ENCODE peak calls at places on chromosomes 16 and 17, in ten cellular contexts. One of them, this sample, is unnamed.
A peak's percentile ranks its signal among the peaks of the same experiment; 100 is the strongest.

GRCh38 chr17:39143552-39144093 is 7.8 kb downstream of the PLXDC1 start:
- DNase-seq in dorsolateral prefrontal cortex: no peak
- DNase-seq in activated gamma-delta T cell: no peak
- DNase-seq in AG09309: no peak
- DNase-seq in stimulated activated CD4-positive, alpha-beta T cell treated with anti-CD3 and anti-CD28 coated beads, TNF-alpha, amount 100 ng/mL, for 1 hour: no peak
- DNase-seq in cardiac muscle cell: no peak
- DNase-seq in GM13977: no peak
- DNase-seq in HT1080: no peak
- DNase-seq in stimulated activated CD8-positive, alpha-beta memory T cell treated with anti-CD3 and anti-CD28 coated beads, Interleukin-4, amount 100 ng/mL, for 24 hours: no peak
- DNase-seq in AG04449: no peak
- DNase-seq in this sample: peak; percentile 80

GRCh38 chr17:16932156-16932555 is 39.8 kb downstream of the TNFRSF13B start:
- DNase-seq in GM13977: no peak
- DNase-seq in dorsolateral prefrontal cortex: no peak
- DNase-seq in stimulated activated CD4-positive, alpha-beta T cell treated with anti-CD3 and anti-CD28 coated beads, TNF-alpha, amount 100 ng/mL, for 1 hour: no peak
- DNase-seq in stimulated activated CD8-positive, alpha-beta memory T cell treated with anti-CD3 and anti-CD28 coated beads, Interleukin-4, amount 100 ng/mL, for 24 hours: no peak
- DNase-seq in HT1080: no peak
- DNase-seq in cardiac muscle cell: peak; percentile 16
- DNase-seq in AG09309: no peak
- DNase-seq in activated gamma-delta T cell: no peak
- DNase-seq in AG04449: no peak
- DNase-seq in this sample: no peak

GRCh38 chr17:73191443-73192218 is 1.2 kb upstream of the COG1 start:
- DNase-seq in HT1080: peak; percentile 74
- DNase-seq in cardiac muscle cell: peak; percentile 73
- DNase-seq in dorsolateral prefrontal cortex: peak; percentile 79
- DNase-seq in AG09309: no peak
- DNase-seq in GM13977: peak; percentile 86
- DNase-seq in AG04449: no peak
- DNase-seq in stimulated activated CD4-positive, alpha-beta T cell treated with anti-CD3 and anti-CD28 coated beads, TNF-alpha, amount 100 ng/mL, for 1 hour: peak; percentile 31
- DNase-seq in stimulated activated CD8-positive, alpha-beta memory T cell treated with anti-CD3 and anti-CD28 coated beads, Interleukin-4, amount 100 ng/mL, for 24 hours: peak; percentile 49
- DNase-seq in activated gamma-delta T cell: no peak
- DNase-seq in this sample: peak; percentile 67

GRCh38 chr16:9817586-9817985 is 364.6 kb downstream of the GRIN2A start:
- DNase-seq in cardiac muscle cell: no peak
- DNase-seq in dorsolateral prefrontal cortex: peak; percentile 51
- DNase-seq in AG09309: no peak
- DNase-seq in GM13977: no peak
- DNase-seq in activated gamma-delta T cell: no peak
- DNase-seq in HT1080: no peak
- DNase-seq in AG04449: no peak
- DNase-seq in stimulated activated CD8-positive, alpha-beta memory T cell treated with anti-CD3 and anti-CD28 coated beads, Interleukin-4, amount 100 ng/mL, for 24 hours: no peak
- DNase-seq in stimulated activated CD4-positive, alpha-beta T cell treated with anti-CD3 and anti-CD28 coated beads, TNF-alpha, amount 100 ng/mL, for 1 hour: no peak
- DNase-seq in this sample: no peak

GRCh38 chr17:19762515-19762961 is 14.4 kb upstream of the ALDH3A1 start:
- DNase-seq in cardiac muscle cell: peak; percentile 84
- DNase-seq in AG09309: no peak
- DNase-seq in GM13977: peak; percentile 80
- DNase-seq in HT1080: peak; percentile 55
- DNase-seq in stimulated activated CD4-positive, alpha-beta T cell treated with anti-CD3 and anti-CD28 coated beads, TNF-alpha, amount 100 ng/mL, for 1 hour: peak; percentile 40
- DNase-seq in activated gamma-delta T cell: no peak
- DNase-seq in AG04449: no peak
- DNase-seq in dorsolateral prefrontal cortex: peak; percentile 77
- DNase-seq in stimulated activated CD8-positive, alpha-beta memory T cell treated with anti-CD3 and anti-CD28 coated beads, Interleukin-4, amount 100 ng/mL, for 24 hours: peak; percentile 54
- DNase-seq in this sample: peak; percentile 61

GRCh38 chr16:87464691-87465300 is 28.0 kb downstream of the ZCCHC14 start:
- DNase-seq in activated gamma-delta T cell: no peak
- DNase-seq in stimulated activated CD4-positive, alpha-beta T cell treated with anti-CD3 and anti-CD28 coated beads, TNF-alpha, amount 100 ng/mL, for 1 hour: no peak
- DNase-seq in GM13977: peak; percentile 61
- DNase-seq in stimulated activated CD8-positive, alpha-beta memory T cell treated with anti-CD3 and anti-CD28 coated beads, Interleukin-4, amount 100 ng/mL, for 24 hours: peak; percentile 19
- DNase-seq in AG09309: peak; percentile 71
- DNase-seq in cardiac muscle cell: peak; percentile 49
- DNase-seq in AG04449: peak; percentile 59
- DNase-seq in dorsolateral prefrontal cortex: peak; percentile 32
- DNase-seq in HT1080: peak; percentile 86
- DNase-seq in this sample: peak; percentile 64

GRCh38 chr17:34302626-34303025 is 16.6 kb upstream of the CCL8 start:
- DNase-seq in activated gamma-delta T cell: no peak
- DNase-seq in stimulated activated CD8-positive, alpha-beta memory T cell treated with anti-CD3 and anti-CD28 coated beads, Interleukin-4, amount 100 ng/mL, for 24 hours: no peak
- DNase-seq in AG04449: no peak
- DNase-seq in GM13977: no peak
- DNase-seq in AG09309: no peak
- DNase-seq in stimulated activated CD4-positive, alpha-beta T cell treated with anti-CD3 and anti-CD28 coated beads, TNF-alpha, amount 100 ng/mL, for 1 hour: no peak
- DNase-seq in HT1080: no peak
- DNase-seq in dorsolateral prefrontal cortex: no peak
- DNase-seq in cardiac muscle cell: no peak
- DNase-seq in this sample: no peak

GRCh38 chr16:8848231-8848938 is 20.4 kb downstream of the CARHSP1 start:
- DNase-seq in stimulated activated CD8-positive, alpha-beta memory T cell treated with anti-CD3 and anti-CD28 coated beads, Interleukin-4, amount 100 ng/mL, for 24 hours: no peak
- DNase-seq in HT1080: no peak
- DNase-seq in AG04449: no peak
- DNase-seq in cardiac muscle cell: no peak
- DNase-seq in dorsolateral prefrontal cortex: no peak
- DNase-seq in activated gamma-delta T cell: no peak
- DNase-seq in stimulated activated CD4-positive, alpha-beta T cell treated with anti-CD3 and anti-CD28 coated beads, TNF-alpha, amount 100 ng/mL, for 1 hour: no peak
- DNase-seq in GM13977: no peak
- DNase-seq in AG09309: no peak
- DNase-seq in this sample: no peak

GRCh38 chr17:82844796-82845162 is 5.0 kb upstream of the ZNF750 start:
- DNase-seq in GM13977: no peak
- DNase-seq in AG09309: no peak
- DNase-seq in stimulated activated CD8-positive, alpha-beta memory T cell treated with anti-CD3 and anti-CD28 coated beads, Interleukin-4, amount 100 ng/mL, for 24 hours: no peak
- DNase-seq in dorsolateral prefrontal cortex: no peak
- DNase-seq in AG04449: no peak
- DNase-seq in stimulated activated CD4-positive, alpha-beta T cell treated with anti-CD3 and anti-CD28 coated beads, TNF-alpha, amount 100 ng/mL, for 1 hour: no peak
- DNase-seq in cardiac muscle cell: no peak
- DNase-seq in HT1080: no peak
- DNase-seq in activated gamma-delta T cell: no peak
- DNase-seq in this sample: no peak

GRCh38 chr17:12512712-12513355 is 152.9 kb upstream of the MYOCD start:
- DNase-seq in cardiac muscle cell: no peak
- DNase-seq in GM13977: no peak
- DNase-seq in dorsolateral prefrontal cortex: no peak
- DNase-seq in AG09309: no peak
- DNase-seq in HT1080: no peak
- DNase-seq in stimulated activated CD4-positive, alpha-beta T cell treated with anti-CD3 and anti-CD28 coated beads, TNF-alpha, amount 100 ng/mL, for 1 hour: no peak
- DNase-seq in AG04449: no peak
- DNase-seq in activated gamma-delta T cell: no peak
- DNase-seq in stimulated activated CD8-positive, alpha-beta memory T cell treated with anti-CD3 and anti-CD28 coated beads, Interleukin-4, amount 100 ng/mL, for 24 hours: no peak
- DNase-seq in this sample: no peak

GRCh38 chr17:17362531-17362930 is 59.4 kb downstream of the NT5M start:
- DNase-seq in activated gamma-delta T cell: no peak
- DNase-seq in GM13977: no peak
- DNase-seq in AG04449: no peak
- DNase-seq in AG09309: no peak
- DNase-seq in cardiac muscle cell: no peak
- DNase-seq in HT1080: no peak
- DNase-seq in dorsolateral prefrontal cortex: no peak
- DNase-seq in stimulated activated CD8-positive, alpha-beta memory T cell treated with anti-CD3 and anti-CD28 coated beads, Interleukin-4, amount 100 ng/mL, for 24 hours: no peak
- DNase-seq in stimulated activated CD4-positive, alpha-beta T cell treated with anti-CD3 and anti-CD28 coated beads, TNF-alpha, amount 100 ng/mL, for 1 hour: no peak
- DNase-seq in this sample: peak; percentile 9

GRCh38 chr16:60214321-60214720 is 1480.2 kb upstream of the GOT2 start:
- DNase-seq in cardiac muscle cell: no peak
- DNase-seq in dorsolateral prefrontal cortex: no peak
- DNase-seq in GM13977: no peak
- DNase-seq in activated gamma-delta T cell: no peak
- DNase-seq in AG04449: no peak
- DNase-seq in stimulated activated CD8-positive, alpha-beta memory T cell treated with anti-CD3 and anti-CD28 coated beads, Interleukin-4, amount 100 ng/mL, for 24 hours: no peak
- DNase-seq in AG09309: no peak
- DNase-seq in HT1080: no peak
- DNase-seq in stimulated activated CD4-positive, alpha-beta T cell treated with anti-CD3 and anti-CD28 coated beads, TNF-alpha, amount 100 ng/mL, for 1 hour: no peak
- DNase-seq in this sample: no peak

GRCh38 chr16:13176711-13177110 is 275.3 kb downstream of the SHISA9 start:
- DNase-seq in activated gamma-delta T cell: no peak
- DNase-seq in stimulated activated CD4-positive, alpha-beta T cell treated with anti-CD3 and anti-CD28 coated beads, TNF-alpha, amount 100 ng/mL, for 1 hour: no peak
- DNase-seq in stimulated activated CD8-positive, alpha-beta memory T cell treated with anti-CD3 and anti-CD28 coated beads, Interleukin-4, amount 100 ng/mL, for 24 hours: no peak
- DNase-seq in HT1080: no peak
- DNase-seq in dorsolateral prefrontal cortex: no peak
- DNase-seq in AG04449: no peak
- DNase-seq in GM13977: no peak
- DNase-seq in cardiac muscle cell: no peak
- DNase-seq in AG09309: no peak
- DNase-seq in this sample: no peak

GRCh38 chr17:21573961-21574610 is 118.2 kb upstream of the KCNJ18 start:
- DNase-seq in cardiac muscle cell: no peak
- DNase-seq in stimulated activated CD4-positive, alpha-beta T cell treated with anti-CD3 and anti-CD28 coated beads, TNF-alpha, amount 100 ng/mL, for 1 hour: no peak
- DNase-seq in AG09309: peak; percentile 48
- DNase-seq in activated gamma-delta T cell: no peak
- DNase-seq in GM13977: no peak
- DNase-seq in HT1080: peak; percentile 51
- DNase-seq in stimulated activated CD8-positive, alpha-beta memory T cell treated with anti-CD3 and anti-CD28 coated beads, Interleukin-4, amount 100 ng/mL, for 24 hours: no peak
- DNase-seq in dorsolateral prefrontal cortex: peak; percentile 80
- DNase-seq in AG04449: peak; percentile 10
- DNase-seq in this sample: peak; percentile 60